ENCODE peak calls at places on chromosomes 4 and X, in eight cellular contexts. U, T, X, J, P, B, Q and N are unnamed samples.
A peak's percentile ranks its signal among the peaks of the same experiment; 100 is the strongest.

GRCh38 chr4:136637071-136637777 is 895.1 kb downstream of the PCDH18 start:
- DNase-seq in U (no peak), T (peak; percentile 7), X (no peak), J (no peak), P (no peak), B (no peak), Q (no peak), N (no peak)

GRCh38 chr4:23237771-23238170 is 545.0 kb downstream of the GBA3 start:
- DNase-seq in U (no peak), T (no peak), X (no peak), J (no peak), P (no peak), B (no peak), Q (no peak), N (no peak)

GRCh38 chrX:41350150-41350975 is 16.4 kb downstream of the DDX3X start:
- DNase-seq in U (no peak), T (no peak), X (no peak), J (no peak), P (no peak), B (no peak), Q (no peak), N (no peak)

GRCh38 chr4:74953647-74954046 is 20.7 kb downstream of the PARM1 start:
- DNase-seq in U (no peak), T (no peak), X (no peak), J (no peak), P (no peak), B (no peak), Q (no peak), N (no peak)

GRCh38 chrX:44223150-44223549 is 120.3 kb downstream of the EFHC2 start:
- DNase-seq in U (no peak), T (no peak), X (no peak), J (no peak), P (no peak), B (no peak), Q (no peak), N (no peak)

GRCh38 chr4:89109841-89110540 is 1.3 kb upstream of the TIGD2 start:
- DNase-seq in U (no peak), T (no peak), X (no peak), J (no peak), P (no peak), B (no peak), Q (no peak), N (no peak)

GRCh38 chr4:73257995-73258667 is 467 bp downstream of the ANKRD17 start:
- DNase-seq in U (peak; percentile 56), T (no peak), X (peak; percentile 29), J (peak; percentile 71), P (no peak), B (no peak), Q (no peak), N (peak; percentile 18)

GRCh38 chrX:49704692-49705404 is 9.1 kb upstream of the PAGE1 start:
- DNase-seq in U (no peak), T (no peak), X (no peak), J (no peak), P (no peak), B (no peak), Q (no peak), N (no peak)

GRCh38 chr4:141711211-141711610 is 74.8 kb downstream of the IL15 start:
- DNase-seq in U (no peak), T (no peak), X (no peak), J (no peak), P (no peak), B (no peak), Q (no peak), N (no peak)

GRCh38 chr4:171814545-171814944 is 1.3 kb downstream of the GALNTL6 start:
- DNase-seq in U (no peak), T (no peak), X (no peak), J (no peak), P (no peak), B (no peak), Q (no peak), N (no peak)

GRCh38 chrX:123698979-123699378 is 33.9 kb downstream of the THOC2 start:
- DNase-seq in U (no peak), T (no peak), X (no peak), J (no peak), P (no peak), B (no peak), Q (no peak), N (no peak)

GRCh38 chrX:130728208-130728607 is 174.8 kb downstream of the ENOX2 start:
- DNase-seq in U (no peak), T (no peak), X (no peak), J (no peak), P (no peak), B (no peak), Q (no peak), N (no peak)

GRCh38 chr4:152605641-152606304 is 69.9 kb upstream of the FBXW7 start:
- DNase-seq in U (no peak), T (no peak), X (no peak), J (no peak), P (no peak), B (no peak), Q (no peak), N (no peak)

GRCh38 chr4:39337841-39338240 is 28.3 kb downstream of the RFC1 start:
- DNase-seq in U (no peak), T (no peak), X (no peak), J (no peak), P (no peak), B (no peak), Q (no peak), N (no peak)

GRCh38 chrX:69614896-69615295 is 1.0 kb upstream of the EDA start:
- DNase-seq in U (no peak), T (no peak), X (no peak), J (no peak), P (no peak), B (no peak), Q (no peak), N (peak; percentile 12)

GRCh38 chr4:62544428-62544827 is 1344.3 kb downstream of the ADGRL3 start:
- DNase-seq in U (no peak), T (no peak), X (no peak), J (no peak), P (no peak), B (no peak), Q (no peak), N (no peak)

GRCh38 chr4:10024303-10024702 is 3.0 kb upstream of the SLC2A9 start:
- DNase-seq in U (no peak), T (no peak), X (no peak), J (no peak), P (no peak), B (no peak), Q (no peak), N (no peak)

GRCh38 chrX:140983730-140984129 is 18.7 kb upstream of the SPANXB1 start:
- DNase-seq in U (no peak), T (no peak), X (no peak), J (no peak), P (no peak), B (no peak), Q (no peak), N (no peak)

GRCh38 chrX:110806145-110806544 is 10.5 kb upstream of the CHRDL1 start:
- DNase-seq in U (no peak), T (no peak), X (no peak), J (no peak), P (no peak), B (no peak), Q (no peak), N (no peak)

GRCh38 chr4:126338572-126338971 is 1023.8 kb downstream of the FAT4 start:
- DNase-seq in U (no peak), T (no peak), X (no peak), J (no peak), P (no peak), B (no peak), Q (no peak), N (no peak)

GRCh38 chr4:157170321-157170720 is 50.2 kb upstream of the GRIA2 start:
- DNase-seq in U (no peak), T (no peak), X (no peak), J (no peak), P (no peak), B (no peak), Q (no peak), N (no peak)

GRCh38 chrX:38654302-38654701 is 93.0 kb downstream of the TSPAN7 start:
- DNase-seq in U (no peak), T (no peak), X (no peak), J (no peak), P (no peak), B (no peak), Q (no peak), N (no peak)

GRCh38 chr4:94669672-94670664 is 87.8 kb upstream of the BMPR1B start:
- DNase-seq in U (no peak), T (no peak), X (no peak), J (no peak), P (no peak), B (no peak), Q (no peak), N (no peak)

GRCh38 chr4:14218641-14219040 is 591.1 kb upstream of the BOD1L1 start:
- DNase-seq in U (no peak), T (no peak), X (no peak), J (no peak), P (no peak), B (no peak), Q (no peak), N (no peak)

GRCh38 chr4:140568507-140569306 is at the start of gene UCP1:
- DNase-seq in U (peak; percentile 9), T (peak; percentile 50), X (no peak), J (peak; percentile 65), P (no peak), B (no peak), Q (no peak), N (no peak)

GRCh38 chrX:41273638-41274037 is 60.3 kb upstream of the DDX3X start:
- DNase-seq in U (no peak), T (no peak), X (no peak), J (no peak), P (no peak), B (no peak), Q (no peak), N (no peak)

GRCh38 chrX:15814811-15815210 is 24.5 kb downstream of the ZRSR2 start:
- DNase-seq in U (no peak), T (no peak), X (no peak), J (no peak), P (no peak), B (no peak), Q (no peak), N (no peak)

GRCh38 chrX:44949125-44949524 is 76.1 kb downstream of the KDM6A start:
- DNase-seq in U (no peak), T (no peak), X (no peak), J (no peak), P (no peak), B (no peak), Q (no peak), N (no peak)